ENCODE peak calls at places on chromosomes 11 and 22, in four cellular contexts. One of them, this sample, is unnamed.

GRCh38 chr22:46432164-46433068 is 96.9 kb downstream of the TRMU start:
- DNase-seq in SK-N-SH: no peak
- DNase-seq in K562: no peak
- DNase-seq in HCT116: no peak
- DNase-seq in this sample: no peak

GRCh38 chr11:43282607-43283440 is 29.0 kb upstream of the API5 start:
- DNase-seq in SK-N-SH: peak; percentile 56
- DNase-seq in K562: peak; percentile 75
- DNase-seq in HCT116: peak; percentile 22
- DNase-seq in this sample: peak; percentile 9

GRCh38 chr11:44912270-44912987 is 38.3 kb downstream of the TP53I11 start:
- DNase-seq in SK-N-SH: no peak
- DNase-seq in K562: peak; percentile 14
- DNase-seq in HCT116: no peak
- DNase-seq in this sample: no peak

GRCh38 chr22:46219650-46220049 is 30.4 kb downstream of the CDPF1 start:
- DNase-seq in SK-N-SH: no peak
- DNase-seq in K562: no peak
- DNase-seq in HCT116: no peak
- DNase-seq in this sample: no peak

GRCh38 chr11:124760806-124761205 is 1.3 kb downstream of the ESAM start:
- DNase-seq in SK-N-SH: peak; percentile 12
- DNase-seq in K562: no peak
- DNase-seq in HCT116: no peak
- DNase-seq in this sample: no peak

GRCh38 chr22:44410396-44411056 is 87.5 kb downstream of the RTL6 start:
- DNase-seq in SK-N-SH: no peak
- DNase-seq in K562: no peak
- DNase-seq in HCT116: no peak
- DNase-seq in this sample: no peak

GRCh38 chr11:25200925-25201324 is 704.1 kb downstream of the LUZP2 start:
- DNase-seq in SK-N-SH: no peak
- DNase-seq in K562: no peak
- DNase-seq in HCT116: no peak
- DNase-seq in this sample: no peak

GRCh38 chr11:116557261-116557660 is 215.5 kb downstream of the BUD13 start:
- DNase-seq in SK-N-SH: peak; percentile 43
- DNase-seq in K562: no peak
- DNase-seq in HCT116: no peak
- DNase-seq in this sample: no peak

GRCh38 chr11:27094062-27094587 is 53.5 kb downstream of the BBOX1 start:
- DNase-seq in SK-N-SH: no peak
- DNase-seq in K562: no peak
- DNase-seq in HCT116: no peak
- DNase-seq in this sample: no peak

GRCh38 chr22:44329179-44329796 is 16.5 kb upstream of the SHISAL1 start:
- DNase-seq in SK-N-SH: no peak
- DNase-seq in K562: no peak
- DNase-seq in HCT116: no peak
- DNase-seq in this sample: no peak

GRCh38 chr11:10590516-10590915 is 22.1 kb upstream of the LYVE1 start:
- DNase-seq in SK-N-SH: no peak
- DNase-seq in K562: no peak
- DNase-seq in HCT116: no peak
- DNase-seq in this sample: no peak

GRCh38 chr11:102428696-102429095 is 23.9 kb downstream of the TMEM123 start:
- DNase-seq in SK-N-SH: no peak
- DNase-seq in K562: no peak
- DNase-seq in HCT116: no peak
- DNase-seq in this sample: no peak

GRCh38 chr11:120055646-120056045 is 82.3 kb downstream of the TRIM29 start:
- DNase-seq in SK-N-SH: no peak
- DNase-seq in K562: no peak
- DNase-seq in HCT116: no peak
- DNase-seq in this sample: no peak

GRCh38 chr11:90288207-90288821 is 65.5 kb upstream of the CHORDC1 start:
- DNase-seq in SK-N-SH: peak; percentile 47
- DNase-seq in K562: peak; percentile 19
- DNase-seq in HCT116: peak; percentile 16
- DNase-seq in this sample: peak; percentile 33

GRCh38 chr11:114317738-114318137 is 21.5 kb downstream of the NNMT start:
- DNase-seq in SK-N-SH: peak; percentile 39
- DNase-seq in K562: peak; percentile 69
- DNase-seq in HCT116: peak; percentile 13
- DNase-seq in this sample: no peak

GRCh38 chr11:63501236-63501635 is 4.6 kb upstream of the LGALS12 start:
- DNase-seq in SK-N-SH: no peak
- DNase-seq in K562: no peak
- DNase-seq in HCT116: no peak
- DNase-seq in this sample: no peak

GRCh38 chr22:35784633-35785032 is 67.0 kb downstream of the APOL5 start:
- DNase-seq in SK-N-SH: no peak
- DNase-seq in K562: no peak
- DNase-seq in HCT116: no peak
- DNase-seq in this sample: no peak

GRCh38 chr11:43581370-43582023 is 99.0 kb upstream of the HSD17B12 start:
- DNase-seq in SK-N-SH: peak; percentile 28
- DNase-seq in K562: no peak
- DNase-seq in HCT116: no peak
- DNase-seq in this sample: no peak

GRCh38 chr11:76217653-76218160 is 11.4 kb upstream of the WNT11 start:
- DNase-seq in SK-N-SH: no peak
- DNase-seq in K562: no peak
- DNase-seq in HCT116: no peak
- DNase-seq in this sample: no peak

GRCh38 chr11:134406264-134407185 is 5.5 kb downstream of the B3GAT1 start:
- DNase-seq in SK-N-SH: no peak
- DNase-seq in K562: no peak
- DNase-seq in HCT116: no peak
- DNase-seq in this sample: no peak

GRCh38 chr11:81303265-81303664 is 1430.4 kb downstream of the FAM181B start:
- DNase-seq in SK-N-SH: no peak
- DNase-seq in K562: no peak
- DNase-seq in HCT116: no peak
- DNase-seq in this sample: no peak

GRCh38 chr22:49124588-49124987 is 703.1 kb downstream of the BRD1 start:
- DNase-seq in SK-N-SH: no peak
- DNase-seq in K562: no peak
- DNase-seq in HCT116: no peak
- DNase-seq in this sample: peak; percentile 63

GRCh38 chr22:49119551-49119952 is 708.1 kb downstream of the BRD1 start:
- DNase-seq in SK-N-SH: no peak
- DNase-seq in K562: no peak
- DNase-seq in HCT116: no peak
- DNase-seq in this sample: no peak

GRCh38 chr22:49123621-49124192 is 704.0 kb downstream of the BRD1 start:
- DNase-seq in SK-N-SH: no peak
- DNase-seq in K562: no peak
- DNase-seq in HCT116: no peak
- DNase-seq in this sample: no peak
- TF ChIP-seq ELF1 in SK-N-SH: no peak
- TF ChIP-seq ELF1 in K562: no peak
- TF ChIP-seq ELF1 in HCT116: no peak
- TF ChIP-seq ELF1 in this sample: no peak

DNA sequence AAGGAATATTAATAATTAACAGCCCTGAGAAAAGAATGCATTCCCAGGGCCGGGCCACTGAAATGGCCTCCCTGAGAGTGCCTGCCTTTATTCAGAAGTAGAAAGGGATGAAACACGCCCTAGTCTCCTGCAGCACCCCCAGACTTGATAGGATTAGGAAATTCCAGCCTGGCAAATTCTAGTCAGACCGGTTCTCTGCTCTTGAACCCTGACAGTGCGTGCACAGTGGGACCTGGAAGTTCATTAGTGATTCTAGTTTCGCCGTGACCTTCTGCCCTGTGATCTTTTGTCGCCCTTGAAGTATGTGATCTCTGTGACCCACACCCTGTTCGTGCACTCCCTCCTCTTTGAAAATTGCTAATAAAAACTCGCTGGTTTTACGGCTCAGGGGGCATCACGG is 2.1 kb upstream of the GSTP1 start:
- DNase-seq in SK-N-SH: no peak
- DNase-seq in K562: no peak
- DNase-seq in HCT116: no peak
- DNase-seq in this sample: peak; percentile 49
- TF ChIP-seq ELF1 in SK-N-SH: no peak
- TF ChIP-seq ELF1 in K562: no peak
- TF ChIP-seq ELF1 in HCT116: no peak
- TF ChIP-seq ELF1 in this sample: no peak

GRCh38 chr11:71433648-71434450 is 14.3 kb downstream of the DHCR7 start:
- DNase-seq in SK-N-SH: no peak
- DNase-seq in K562: peak; percentile 55
- DNase-seq in HCT116: no peak
- DNase-seq in this sample: peak; percentile 68
- TF ChIP-seq ELF1 in SK-N-SH: no peak
- TF ChIP-seq ELF1 in K562: no peak
- TF ChIP-seq ELF1 in HCT116: no peak
- TF ChIP-seq ELF1 in this sample: peak; percentile 33

GRCh38 chr22:38107692-38108515 is 2.6 kb downstream of the BAIAP2L2 start:
- DNase-seq in SK-N-SH: no peak
- DNase-seq in K562: no peak
- DNase-seq in HCT116: no peak
- DNase-seq in this sample: peak; percentile 93
- TF ChIP-seq ELF1 in SK-N-SH: no peak
- TF ChIP-seq ELF1 in K562: no peak
- TF ChIP-seq ELF1 in HCT116: no peak
- TF ChIP-seq ELF1 in this sample: peak; percentile 71

DNA sequence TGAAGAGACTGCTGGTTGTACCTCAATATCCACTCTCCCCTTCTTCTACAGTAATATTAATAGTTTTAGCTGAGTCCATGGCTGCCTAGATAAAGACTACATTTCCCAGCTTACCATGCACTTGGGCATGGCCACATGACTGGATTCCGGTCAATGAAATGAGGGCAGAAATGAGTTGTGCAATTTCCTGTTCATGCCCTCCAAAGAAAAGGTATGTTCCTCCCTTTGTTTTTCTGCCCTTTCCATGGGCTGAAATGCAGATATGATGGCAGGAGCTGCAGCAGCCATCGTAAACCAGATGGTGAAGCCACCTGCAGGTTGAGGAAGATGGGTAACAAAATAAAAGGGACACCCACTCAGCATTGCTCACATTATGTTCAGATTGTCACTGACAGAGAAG is 15.3 kb upstream of the ELFN2 start:
- DNase-seq in SK-N-SH: no peak
- DNase-seq in K562: no peak
- DNase-seq in HCT116: peak; percentile 67
- DNase-seq in this sample: peak; percentile 18
- TF ChIP-seq ELF1 in SK-N-SH: no peak
- TF ChIP-seq ELF1 in K562: no peak
- TF ChIP-seq ELF1 in HCT116: no peak
- TF ChIP-seq ELF1 in this sample: no peak

DNA sequence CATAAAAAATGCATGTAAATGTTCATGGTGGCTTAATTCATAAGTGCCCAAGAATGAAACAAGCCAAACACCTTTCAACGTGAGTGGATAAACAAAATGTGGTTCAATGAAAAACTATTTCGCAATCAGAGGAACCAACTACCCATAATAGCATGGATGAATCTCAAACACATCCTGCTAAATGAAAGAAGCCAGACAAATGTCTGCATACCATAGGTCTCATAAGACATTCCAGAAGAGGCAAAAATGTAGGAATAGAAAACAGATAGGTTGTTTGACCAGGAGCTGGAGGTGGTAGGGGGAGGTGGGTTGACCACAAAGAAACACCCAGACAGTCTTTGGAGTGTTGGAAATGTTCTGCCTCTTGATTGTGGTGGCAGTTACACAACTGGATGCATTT is 13.2 kb upstream of the OSBPL5 start:
- DNase-seq in SK-N-SH: no peak
- DNase-seq in K562: no peak
- DNase-seq in HCT116: no peak
- DNase-seq in this sample: no peak
- TF ChIP-seq ELF1 in SK-N-SH: no peak
- TF ChIP-seq ELF1 in K562: no peak
- TF ChIP-seq ELF1 in HCT116: no peak
- TF ChIP-seq ELF1 in this sample: no peak